ENCODE peak calls at places on chromosomes 1 and 21, in six cellular contexts. One of them, this sample, is unnamed.

GRCh38 chr1:233673146-233673946 is 59.4 kb downstream of the KCNK1 start:
- DNase-seq in CD4-positive, CD25-positive, alpha-beta regulatory T cell: no peak
- DNase-seq in 8988T: no peak
- DNase-seq in OCI-M1: no peak
- DNase-seq in NAMALWA: no peak
- DNase-seq in HFF-Myc: no peak
- DNase-seq in this sample: no peak

GRCh38 chr21:34345892-34346291 is 17.9 kb upstream of the KCNE2 start:
- DNase-seq in CD4-positive, CD25-positive, alpha-beta regulatory T cell: no peak
- DNase-seq in 8988T: no peak
- DNase-seq in OCI-M1: no peak
- DNase-seq in NAMALWA: no peak
- DNase-seq in HFF-Myc: no peak
- DNase-seq in this sample: peak; percentile 50

GRCh38 chr1:21869620-21870121 is 57.6 kb downstream of the LDLRAD2 start:
- DNase-seq in CD4-positive, CD25-positive, alpha-beta regulatory T cell: no peak
- DNase-seq in 8988T: peak; percentile 94
- DNase-seq in OCI-M1: no peak
- DNase-seq in NAMALWA: no peak
- DNase-seq in HFF-Myc: peak; percentile 57
- DNase-seq in this sample: peak; percentile 50

GRCh38 chr1:36207339-36207738 is 16.9 kb upstream of the THRAP3 start:
- DNase-seq in CD4-positive, CD25-positive, alpha-beta regulatory T cell: no peak
- DNase-seq in 8988T: no peak
- DNase-seq in OCI-M1: no peak
- DNase-seq in NAMALWA: no peak
- DNase-seq in HFF-Myc: no peak
- DNase-seq in this sample: no peak

GRCh38 chr21:44406953-44407352 is 48.4 kb upstream of the LRRC3 start:
- DNase-seq in CD4-positive, CD25-positive, alpha-beta regulatory T cell: no peak
- DNase-seq in 8988T: no peak
- DNase-seq in OCI-M1: no peak
- DNase-seq in NAMALWA: no peak
- DNase-seq in HFF-Myc: no peak
- DNase-seq in this sample: no peak

GRCh38 chr1:236560213-236560771 is 36.5 kb downstream of the LGALS8 start:
- DNase-seq in CD4-positive, CD25-positive, alpha-beta regulatory T cell: no peak
- DNase-seq in 8988T: no peak
- DNase-seq in OCI-M1: no peak
- DNase-seq in NAMALWA: no peak
- DNase-seq in HFF-Myc: no peak
- DNase-seq in this sample: no peak

GRCh38 chr1:233787599-233787998 is 116.9 kb upstream of the SLC35F3 start:
- DNase-seq in CD4-positive, CD25-positive, alpha-beta regulatory T cell: no peak
- DNase-seq in 8988T: no peak
- DNase-seq in OCI-M1: no peak
- DNase-seq in NAMALWA: no peak
- DNase-seq in HFF-Myc: no peak
- DNase-seq in this sample: no peak

GRCh38 chr21:33428669-33429068 is 25.5 kb downstream of the IFNGR2 start:
- DNase-seq in CD4-positive, CD25-positive, alpha-beta regulatory T cell: no peak
- DNase-seq in 8988T: no peak
- DNase-seq in OCI-M1: no peak
- DNase-seq in NAMALWA: no peak
- DNase-seq in HFF-Myc: no peak
- DNase-seq in this sample: no peak

GRCh38 chr1:173503391-173503790 is 26.3 kb downstream of the PRDX6 start:
- DNase-seq in CD4-positive, CD25-positive, alpha-beta regulatory T cell: no peak
- DNase-seq in 8988T: no peak
- DNase-seq in OCI-M1: peak; percentile 59
- DNase-seq in NAMALWA: no peak
- DNase-seq in HFF-Myc: peak; percentile 31
- DNase-seq in this sample: peak; percentile 32

GRCh38 chr1:190104959-190105358 is 372.7 kb downstream of the BRINP3 start:
- DNase-seq in CD4-positive, CD25-positive, alpha-beta regulatory T cell: no peak
- DNase-seq in 8988T: no peak
- DNase-seq in OCI-M1: no peak
- DNase-seq in NAMALWA: no peak
- DNase-seq in HFF-Myc: no peak
- DNase-seq in this sample: no peak

GRCh38 chr1:211198880-211199279 is 60.3 kb upstream of the RCOR3 start:
- DNase-seq in CD4-positive, CD25-positive, alpha-beta regulatory T cell: no peak
- DNase-seq in 8988T: no peak
- DNase-seq in OCI-M1: no peak
- DNase-seq in NAMALWA: no peak
- DNase-seq in HFF-Myc: no peak
- DNase-seq in this sample: no peak

GRCh38 chr1:28890435-28890834 is 23.9 kb upstream of the EPB41 start:
- DNase-seq in CD4-positive, CD25-positive, alpha-beta regulatory T cell: no peak
- DNase-seq in 8988T: no peak
- DNase-seq in OCI-M1: peak; percentile 61
- DNase-seq in NAMALWA: no peak
- DNase-seq in HFF-Myc: no peak
- DNase-seq in this sample: no peak

GRCh38 chr1:231693361-231694080 is 66.9 kb downstream of the DISC1 start:
- DNase-seq in CD4-positive, CD25-positive, alpha-beta regulatory T cell: no peak
- DNase-seq in 8988T: no peak
- DNase-seq in OCI-M1: no peak
- DNase-seq in NAMALWA: no peak
- DNase-seq in HFF-Myc: no peak
- DNase-seq in this sample: no peak

GRCh38 chr21:28431022-28431421 is 561.7 kb downstream of the LTN1 start:
- DNase-seq in CD4-positive, CD25-positive, alpha-beta regulatory T cell: no peak
- DNase-seq in 8988T: no peak
- DNase-seq in OCI-M1: no peak
- DNase-seq in NAMALWA: no peak
- DNase-seq in HFF-Myc: no peak
- DNase-seq in this sample: no peak

GRCh38 chr1:204448991-204449390 is 37.4 kb upstream of the PPP1R15B start:
- DNase-seq in CD4-positive, CD25-positive, alpha-beta regulatory T cell: no peak
- DNase-seq in 8988T: no peak
- DNase-seq in OCI-M1: no peak
- DNase-seq in NAMALWA: no peak
- DNase-seq in HFF-Myc: no peak
- DNase-seq in this sample: no peak

GRCh38 chr1:111513410-111514020 is 10.1 kb upstream of the ADORA3 start:
- DNase-seq in CD4-positive, CD25-positive, alpha-beta regulatory T cell: no peak
- DNase-seq in 8988T: no peak
- DNase-seq in OCI-M1: no peak
- DNase-seq in NAMALWA: no peak
- DNase-seq in HFF-Myc: no peak
- DNase-seq in this sample: no peak

GRCh38 chr1:202625416-202626360 is 84.6 kb downstream of the SYT2 start:
- DNase-seq in CD4-positive, CD25-positive, alpha-beta regulatory T cell: peak; percentile 69
- DNase-seq in 8988T: peak; percentile 89
- DNase-seq in OCI-M1: peak; percentile 78
- DNase-seq in NAMALWA: peak; percentile 77
- DNase-seq in HFF-Myc: no peak
- DNase-seq in this sample: peak; percentile 46

GRCh38 chr1:164678289-164678688 is 119.3 kb downstream of the PBX1 start:
- DNase-seq in CD4-positive, CD25-positive, alpha-beta regulatory T cell: no peak
- DNase-seq in 8988T: no peak
- DNase-seq in OCI-M1: no peak
- DNase-seq in NAMALWA: no peak
- DNase-seq in HFF-Myc: no peak
- DNase-seq in this sample: no peak

GRCh38 chr21:26444646-26445045 is 128.4 kb downstream of the CYYR1 start:
- DNase-seq in CD4-positive, CD25-positive, alpha-beta regulatory T cell: no peak
- DNase-seq in 8988T: no peak
- DNase-seq in OCI-M1: no peak
- DNase-seq in NAMALWA: no peak
- DNase-seq in HFF-Myc: no peak
- DNase-seq in this sample: no peak

GRCh38 chr21:44065428-44065827 is 41.8 kb upstream of the PWP2 start:
- DNase-seq in CD4-positive, CD25-positive, alpha-beta regulatory T cell: peak; percentile 93
- DNase-seq in 8988T: no peak
- DNase-seq in OCI-M1: no peak
- DNase-seq in NAMALWA: peak; percentile 38
- DNase-seq in HFF-Myc: no peak
- DNase-seq in this sample: no peak

GRCh38 chr1:86687595-86687994 is 16.8 kb upstream of the SH3GLB1 start:
- DNase-seq in CD4-positive, CD25-positive, alpha-beta regulatory T cell: no peak
- DNase-seq in 8988T: no peak
- DNase-seq in OCI-M1: peak; percentile 59
- DNase-seq in NAMALWA: peak; percentile 30
- DNase-seq in HFF-Myc: no peak
- DNase-seq in this sample: no peak

GRCh38 chr1:96041470-96041869 is 680.1 kb upstream of the PTBP2 start:
- DNase-seq in CD4-positive, CD25-positive, alpha-beta regulatory T cell: no peak
- DNase-seq in 8988T: no peak
- DNase-seq in OCI-M1: no peak
- DNase-seq in NAMALWA: no peak
- DNase-seq in HFF-Myc: no peak
- DNase-seq in this sample: no peak

GRCh38 chr1:192826791-192827477 is 18.1 kb downstream of the RGS2 start:
- DNase-seq in CD4-positive, CD25-positive, alpha-beta regulatory T cell: no peak
- DNase-seq in 8988T: no peak
- DNase-seq in OCI-M1: no peak
- DNase-seq in NAMALWA: no peak
- DNase-seq in HFF-Myc: peak; percentile 52
- DNase-seq in this sample: no peak

GRCh38 chr1:28099050-28099769 is 10.8 kb upstream of the EYA3 start:
- DNase-seq in CD4-positive, CD25-positive, alpha-beta regulatory T cell: no peak
- DNase-seq in 8988T: no peak
- DNase-seq in OCI-M1: no peak
- DNase-seq in NAMALWA: no peak
- DNase-seq in HFF-Myc: no peak
- DNase-seq in this sample: no peak

GRCh38 chr1:179144621-179145020 is 62.8 kb downstream of the TOR3A start:
- DNase-seq in CD4-positive, CD25-positive, alpha-beta regulatory T cell: no peak
- DNase-seq in 8988T: no peak
- DNase-seq in OCI-M1: no peak
- DNase-seq in NAMALWA: no peak
- DNase-seq in HFF-Myc: no peak
- DNase-seq in this sample: no peak

GRCh38 chr1:162627662-162628296 is 4.5 kb upstream of the DDR2 start:
- DNase-seq in CD4-positive, CD25-positive, alpha-beta regulatory T cell: peak; percentile 45
- DNase-seq in 8988T: no peak
- DNase-seq in OCI-M1: peak; percentile 78
- DNase-seq in NAMALWA: peak; percentile 60
- DNase-seq in HFF-Myc: no peak
- DNase-seq in this sample: no peak

GRCh38 chr1:7518411-7518810 is 252.7 kb upstream of the VAMP3 start:
- DNase-seq in CD4-positive, CD25-positive, alpha-beta regulatory T cell: no peak
- DNase-seq in 8988T: no peak
- DNase-seq in OCI-M1: no peak
- DNase-seq in NAMALWA: no peak
- DNase-seq in HFF-Myc: no peak
- DNase-seq in this sample: no peak

GRCh38 chr1:201299968-201300367 is 16.7 kb downstream of the PKP1 start:
- DNase-seq in CD4-positive, CD25-positive, alpha-beta regulatory T cell: no peak
- DNase-seq in 8988T: no peak
- DNase-seq in OCI-M1: no peak
- DNase-seq in NAMALWA: no peak
- DNase-seq in HFF-Myc: no peak
- DNase-seq in this sample: no peak

GRCh38 chr1:9861371-9861770 is 37.6 kb upstream of the CLSTN1 start:
- DNase-seq in CD4-positive, CD25-positive, alpha-beta regulatory T cell: no peak
- DNase-seq in 8988T: no peak
- DNase-seq in OCI-M1: no peak
- DNase-seq in NAMALWA: peak; percentile 58
- DNase-seq in HFF-Myc: no peak
- DNase-seq in this sample: no peak

GRCh38 chr1:160546942-160547341 is 23.9 kb upstream of the SLAMF6 start:
- DNase-seq in CD4-positive, CD25-positive, alpha-beta regulatory T cell: no peak
- DNase-seq in 8988T: no peak
- DNase-seq in OCI-M1: peak; percentile 28
- DNase-seq in NAMALWA: no peak
- DNase-seq in HFF-Myc: no peak
- DNase-seq in this sample: no peak

GRCh38 chr1:150560986-150561829 is 12.0 kb downstream of the ADAMTSL4 start:
- DNase-seq in CD4-positive, CD25-positive, alpha-beta regulatory T cell: peak; percentile 88
- DNase-seq in 8988T: peak; percentile 90
- DNase-seq in OCI-M1: peak; percentile 97
- DNase-seq in NAMALWA: peak; percentile 96
- DNase-seq in HFF-Myc: peak; percentile 98
- DNase-seq in this sample: peak; percentile 97

GRCh38 chr1:26490155-26490554 is 17.9 kb downstream of the HMGN2 start:
- DNase-seq in CD4-positive, CD25-positive, alpha-beta regulatory T cell: no peak
- DNase-seq in 8988T: no peak
- DNase-seq in OCI-M1: no peak
- DNase-seq in NAMALWA: no peak
- DNase-seq in HFF-Myc: no peak
- DNase-seq in this sample: no peak

GRCh38 chr1:168535536-168535935 is 8.3 kb downstream of the XCL2 start:
- DNase-seq in CD4-positive, CD25-positive, alpha-beta regulatory T cell: peak; percentile 88
- DNase-seq in 8988T: no peak
- DNase-seq in OCI-M1: peak; percentile 54
- DNase-seq in NAMALWA: no peak
- DNase-seq in HFF-Myc: no peak
- DNase-seq in this sample: no peak